ENCODE peak calls at places on chromosomes 11 and 22, in six cellular contexts. One of them, this sample, is unnamed.

GRCh38 chr11:61728940-61729219 is 23.6 kb upstream of the MYRF start:
- DNase-seq in right cardiac atrium: no peak
- DNase-seq in colonic mucosa: no peak
- DNase-seq in left lobe of liver: no peak
- DNase-seq in SW480: peak
- DNase-seq in activated gamma-delta T cell treated with anti-CD3 and anti-CD28 coated beads, Interleukin-2, amount 50 U/mL, for 16 hours: no peak
- DNase-seq in this sample: no peak

GRCh38 chr11:62805991-62806441 is 776 bp upstream of the NXF1 start:
- DNase-seq in SW480: peak
- DNase-seq in left lobe of liver: no peak
- DNase-seq in activated gamma-delta T cell treated with anti-CD3 and anti-CD28 coated beads, Interleukin-2, amount 50 U/mL, for 16 hours: no peak
- DNase-seq in right cardiac atrium: no peak
- DNase-seq in colonic mucosa: peak
- DNase-seq in this sample: no peak

GRCh38 chr22:36565686-36566085 is 36.7 kb upstream of the EIF3D start:
- DNase-seq in activated gamma-delta T cell treated with anti-CD3 and anti-CD28 coated beads, Interleukin-2, amount 50 U/mL, for 16 hours: no peak
- DNase-seq in left lobe of liver: no peak
- DNase-seq in right cardiac atrium: no peak
- DNase-seq in SW480: no peak
- DNase-seq in colonic mucosa: no peak
- DNase-seq in this sample: no peak

GRCh38 chr11:3049430-3050243 is 7.6 kb downstream of the CARS1 start:
- DNase-seq in colonic mucosa: peak
- DNase-seq in left lobe of liver: no peak
- DNase-seq in SW480: peak
- DNase-seq in right cardiac atrium: peak
- DNase-seq in activated gamma-delta T cell treated with anti-CD3 and anti-CD28 coated beads, Interleukin-2, amount 50 U/mL, for 16 hours: peak
- DNase-seq in this sample: peak

GRCh38 chr11:117134431-117134830 is 9.7 kb upstream of the PAFAH1B2 start:
- DNase-seq in colonic mucosa: no peak
- DNase-seq in right cardiac atrium: no peak
- DNase-seq in left lobe of liver: no peak
- DNase-seq in activated gamma-delta T cell treated with anti-CD3 and anti-CD28 coated beads, Interleukin-2, amount 50 U/mL, for 16 hours: no peak
- DNase-seq in SW480: no peak
- DNase-seq in this sample: no peak

GRCh38 chr11:86064236-86064803 is 4.6 kb downstream of the PICALM start:
- DNase-seq in activated gamma-delta T cell treated with anti-CD3 and anti-CD28 coated beads, Interleukin-2, amount 50 U/mL, for 16 hours: no peak
- DNase-seq in right cardiac atrium: no peak
- DNase-seq in colonic mucosa: no peak
- DNase-seq in left lobe of liver: no peak
- DNase-seq in SW480: no peak
- DNase-seq in this sample: no peak

GRCh38 chr11:63768232-63769043 is at the start of gene ZFTA:
- DNase-seq in SW480: peak
- DNase-seq in activated gamma-delta T cell treated with anti-CD3 and anti-CD28 coated beads, Interleukin-2, amount 50 U/mL, for 16 hours: peak
- DNase-seq in right cardiac atrium: peak
- DNase-seq in colonic mucosa: peak
- DNase-seq in left lobe of liver: peak
- DNase-seq in this sample: peak

GRCh38 chr22:50398698-50399648 is 55.8 kb downstream of the PPP6R2 start:
- DNase-seq in colonic mucosa: no peak
- DNase-seq in SW480: no peak
- DNase-seq in right cardiac atrium: no peak
- DNase-seq in activated gamma-delta T cell treated with anti-CD3 and anti-CD28 coated beads, Interleukin-2, amount 50 U/mL, for 16 hours: no peak
- DNase-seq in left lobe of liver: peak
- DNase-seq in this sample: no peak

GRCh38 chr11:113184498-113184897 is 129.9 kb upstream of the TTC12 start:
- DNase-seq in colonic mucosa: no peak
- DNase-seq in left lobe of liver: no peak
- DNase-seq in activated gamma-delta T cell treated with anti-CD3 and anti-CD28 coated beads, Interleukin-2, amount 50 U/mL, for 16 hours: no peak
- DNase-seq in right cardiac atrium: no peak
- DNase-seq in SW480: peak
- DNase-seq in this sample: no peak

GRCh38 chr11:46889689-46890475 is 28.5 kb downstream of the LRP4 start:
- DNase-seq in SW480: peak
- DNase-seq in left lobe of liver: peak
- DNase-seq in right cardiac atrium: peak
- DNase-seq in colonic mucosa: peak
- DNase-seq in activated gamma-delta T cell treated with anti-CD3 and anti-CD28 coated beads, Interleukin-2, amount 50 U/mL, for 16 hours: peak
- DNase-seq in this sample: peak

GRCh38 chr22:29780781-29781676 is 13.9 kb downstream of the UQCR10 start:
- DNase-seq in colonic mucosa: no peak
- DNase-seq in activated gamma-delta T cell treated with anti-CD3 and anti-CD28 coated beads, Interleukin-2, amount 50 U/mL, for 16 hours: no peak
- DNase-seq in left lobe of liver: no peak
- DNase-seq in right cardiac atrium: no peak
- DNase-seq in SW480: peak
- DNase-seq in this sample: no peak

GRCh38 chr11:65440831-65441499 is 18.4 kb downstream of the NEAT1 start:
- DNase-seq in SW480: no peak
- DNase-seq in activated gamma-delta T cell treated with anti-CD3 and anti-CD28 coated beads, Interleukin-2, amount 50 U/mL, for 16 hours: no peak
- DNase-seq in left lobe of liver: peak
- DNase-seq in colonic mucosa: no peak
- DNase-seq in right cardiac atrium: no peak
- DNase-seq in this sample: no peak

GRCh38 chr11:62792193-62792575 is 378 bp upstream of the TMEM223 start:
- DNase-seq in right cardiac atrium: peak
- DNase-seq in SW480: no peak
- DNase-seq in colonic mucosa: peak
- DNase-seq in activated gamma-delta T cell treated with anti-CD3 and anti-CD28 coated beads, Interleukin-2, amount 50 U/mL, for 16 hours: no peak
- DNase-seq in left lobe of liver: no peak
- DNase-seq in this sample: peak

GRCh38 chr11:14423633-14424032 is 64.7 kb upstream of the RRAS2 start:
- DNase-seq in colonic mucosa: no peak
- DNase-seq in left lobe of liver: no peak
- DNase-seq in SW480: no peak
- DNase-seq in activated gamma-delta T cell treated with anti-CD3 and anti-CD28 coated beads, Interleukin-2, amount 50 U/mL, for 16 hours: no peak
- DNase-seq in right cardiac atrium: no peak
- DNase-seq in this sample: no peak

GRCh38 chr11:65432686-65433582 is 10.3 kb downstream of the NEAT1 start:
- DNase-seq in left lobe of liver: no peak
- DNase-seq in activated gamma-delta T cell treated with anti-CD3 and anti-CD28 coated beads, Interleukin-2, amount 50 U/mL, for 16 hours: no peak
- DNase-seq in SW480: peak
- DNase-seq in right cardiac atrium: no peak
- DNase-seq in colonic mucosa: no peak
- DNase-seq in this sample: no peak

GRCh38 chr11:122487669-122488068 is 167.9 kb upstream of the UBASH3B start:
- DNase-seq in right cardiac atrium: no peak
- DNase-seq in activated gamma-delta T cell treated with anti-CD3 and anti-CD28 coated beads, Interleukin-2, amount 50 U/mL, for 16 hours: no peak
- DNase-seq in left lobe of liver: no peak
- DNase-seq in colonic mucosa: no peak
- DNase-seq in SW480: no peak
- DNase-seq in this sample: no peak

GRCh38 chr11:2843551-2843950 is 42.0 kb downstream of the CDKN1C start:
- DNase-seq in activated gamma-delta T cell treated with anti-CD3 and anti-CD28 coated beads, Interleukin-2, amount 50 U/mL, for 16 hours: no peak
- DNase-seq in SW480: peak
- DNase-seq in left lobe of liver: no peak
- DNase-seq in right cardiac atrium: no peak
- DNase-seq in colonic mucosa: no peak
- DNase-seq in this sample: no peak

GRCh38 chr22:46584081-46584903 is 35.9 kb upstream of the GRAMD4 start:
- DNase-seq in right cardiac atrium: peak
- DNase-seq in SW480: no peak
- DNase-seq in left lobe of liver: no peak
- DNase-seq in colonic mucosa: no peak
- DNase-seq in activated gamma-delta T cell treated with anti-CD3 and anti-CD28 coated beads, Interleukin-2, amount 50 U/mL, for 16 hours: no peak
- DNase-seq in this sample: peak

GRCh38 chr22:22691716-22692701 is 47.6 kb downstream of the GGTLC2 start:
- DNase-seq in activated gamma-delta T cell treated with anti-CD3 and anti-CD28 coated beads, Interleukin-2, amount 50 U/mL, for 16 hours: no peak
- DNase-seq in SW480: no peak
- DNase-seq in left lobe of liver: no peak
- DNase-seq in colonic mucosa: no peak
- DNase-seq in right cardiac atrium: no peak
- DNase-seq in this sample: no peak

GRCh38 chr22:20430641-20431519 is 6.7 kb downstream of the SCARF2 start:
- DNase-seq in colonic mucosa: peak
- DNase-seq in activated gamma-delta T cell treated with anti-CD3 and anti-CD28 coated beads, Interleukin-2, amount 50 U/mL, for 16 hours: peak
- DNase-seq in left lobe of liver: no peak
- DNase-seq in SW480: peak
- DNase-seq in right cardiac atrium: no peak
- DNase-seq in this sample: peak

GRCh38 chr11:1870721-1871466 is 18.0 kb downstream of the LSP1 start:
- DNase-seq in right cardiac atrium: peak
- DNase-seq in SW480: peak
- DNase-seq in left lobe of liver: no peak
- DNase-seq in activated gamma-delta T cell treated with anti-CD3 and anti-CD28 coated beads, Interleukin-2, amount 50 U/mL, for 16 hours: no peak
- DNase-seq in colonic mucosa: no peak
- DNase-seq in this sample: peak

GRCh38 chr11:84130646-84131427 is 844.7 kb upstream of the CCDC90B start:
- DNase-seq in colonic mucosa: no peak
- DNase-seq in right cardiac atrium: no peak
- DNase-seq in activated gamma-delta T cell treated with anti-CD3 and anti-CD28 coated beads, Interleukin-2, amount 50 U/mL, for 16 hours: no peak
- DNase-seq in SW480: no peak
- DNase-seq in left lobe of liver: no peak
- DNase-seq in this sample: no peak

GRCh38 chr22:27879923-27880322 is 39.1 kb downstream of the PITPNB start:
- DNase-seq in SW480: peak
- DNase-seq in right cardiac atrium: no peak
- DNase-seq in colonic mucosa: no peak
- DNase-seq in activated gamma-delta T cell treated with anti-CD3 and anti-CD28 coated beads, Interleukin-2, amount 50 U/mL, for 16 hours: no peak
- DNase-seq in left lobe of liver: no peak
- DNase-seq in this sample: no peak

GRCh38 chr11:69836401-69836800 is 17.2 kb upstream of the FGF3 start:
- DNase-seq in SW480: no peak
- DNase-seq in activated gamma-delta T cell treated with anti-CD3 and anti-CD28 coated beads, Interleukin-2, amount 50 U/mL, for 16 hours: no peak
- DNase-seq in colonic mucosa: no peak
- DNase-seq in right cardiac atrium: no peak
- DNase-seq in left lobe of liver: peak
- DNase-seq in this sample: no peak

This sample was measured in left ventricle myocardium inferior.